ENCODE peak calls at places on chromosomes 3 and 15, in five cellular contexts. A is A673, T is fibroblast of lung, G is PC-3, H is mammary epithelial cell. E is an unnamed sample. For H3K4me1, the result is how much of the 10 kb centered on the place peaks cover.

GRCh38 chr3:123071581-123071980 is 4.8 kb downstream of the PDIA5 start:
- DNase-seq in T (no peak), H (no peak), A (no peak), G (no peak), E (no peak)

GRCh38 chr3:49484471-49484870 is 14.4 kb downstream of the DAG1 start:
- DNase-seq in A (no peak), H (no peak), G (no peak), T (peak), E (no peak)

GRCh38 chr3:149479621-149480325 is 5.3 kb downstream of the TM4SF4 start:
- DNase-seq in A (no peak), T (peak), G (no peak), H (no peak), E (no peak)

GRCh38 chr3:183481582-183481981 is 53.2 kb upstream of the MCF2L2 start:
- DNase-seq in T (peak), G (peak), A (no peak), H (peak), E (no peak)

GRCh38 chr3:189573004-189573403 is 58.2 kb upstream of the TP63 start:
- DNase-seq in H (no peak), G (no peak), A (no peak), T (peak), E (no peak)

GRCh38 chr3:21543380-21544075 is 207.5 kb downstream of the ZNF385D start:
- DNase-seq in H (no peak), G (no peak), T (no peak), A (no peak), E (no peak)

GRCh38 chr3:129502641-129503386 is 25.6 kb upstream of the RHO start:
- DNase-seq in A (no peak), H (no peak), T (no peak), G (no peak), E (no peak)

GRCh38 chr3:29494305-29495036 is 213.6 kb downstream of the RBMS3 start:
- DNase-seq in A (peak), H (no peak), G (no peak), T (no peak), E (no peak)

GRCh38 chr3:44342191-44342790 is 3.7 kb downstream of the TCAIM start:
- DNase-seq in G (no peak), T (peak), H (no peak), A (peak), E (no peak)

GRCh38 chr3:50256978-50257890 is 11.7 kb upstream of the SEMA3B start:
- DNase-seq in A (no peak), G (peak), H (no peak), T (peak), E (no peak)

GRCh38 chr3:158761350-158761749 is 29.1 kb upstream of the RARRES1 start:
- DNase-seq in T (no peak), G (no peak), H (no peak), A (no peak), E (no peak)

DNA sequence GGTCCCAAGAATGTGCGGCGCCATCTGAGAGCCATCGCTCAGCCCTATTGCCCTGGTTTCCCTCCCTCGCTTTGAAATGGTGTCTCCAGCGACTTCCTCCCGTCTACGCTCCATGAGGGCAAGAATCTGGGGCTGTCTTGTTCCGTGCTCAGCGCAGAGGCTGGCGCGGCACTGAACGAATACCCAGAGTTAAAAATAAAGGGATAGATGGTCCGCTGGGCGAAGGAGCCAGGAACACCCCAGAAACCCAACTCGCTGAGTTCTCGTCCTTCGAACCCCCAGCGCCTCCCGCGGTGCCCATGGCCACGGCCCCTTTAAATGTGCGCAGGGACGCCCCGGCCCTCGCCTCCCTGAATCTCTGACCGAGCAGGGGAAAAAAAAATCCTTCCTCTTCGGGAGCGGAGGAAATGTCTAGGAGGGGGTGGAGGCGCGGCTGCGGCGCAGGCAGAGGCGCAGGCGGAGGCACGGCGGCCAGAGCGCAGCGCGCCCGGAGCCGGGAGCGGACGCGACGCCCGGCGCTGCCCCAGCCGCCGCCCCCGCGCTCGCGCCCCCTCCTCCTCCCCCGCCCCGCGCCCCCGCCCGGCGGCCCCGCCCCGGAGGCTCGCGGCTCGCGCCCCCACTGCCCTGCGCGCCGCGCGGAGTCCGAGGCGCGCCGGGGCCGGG is 8.6 kb upstream of the FGD5 start:
- DNase-seq in A (no peak), T (peak), G (no peak), H (no peak), E (no peak)
- H3K4me1 ChIP-seq in A (under half), T (under half), G (under half), H (under half), E (under half)

GRCh38 chr3:62374375-62374876 is 1.1 kb upstream of the FEZF2 start:
- DNase-seq in T (peak), H (peak), A (no peak), G (no peak), E (no peak)

GRCh38 chr3:62378329-62378789 is 5.0 kb upstream of the FEZF2 start:
- DNase-seq in G (no peak), A (no peak), H (no peak), T (no peak), E (no peak)

GRCh38 chr3:62376906-62377865 is 3.8 kb upstream of the FEZF2 start:
- DNase-seq in T (no peak), G (no peak), H (no peak), A (no peak), E (no peak)

GRCh38 chr3:62375655-62376054 is 2.3 kb upstream of the FEZF2 start:
- DNase-seq in H (no peak), G (no peak), T (no peak), A (no peak), E (no peak)

DNA sequence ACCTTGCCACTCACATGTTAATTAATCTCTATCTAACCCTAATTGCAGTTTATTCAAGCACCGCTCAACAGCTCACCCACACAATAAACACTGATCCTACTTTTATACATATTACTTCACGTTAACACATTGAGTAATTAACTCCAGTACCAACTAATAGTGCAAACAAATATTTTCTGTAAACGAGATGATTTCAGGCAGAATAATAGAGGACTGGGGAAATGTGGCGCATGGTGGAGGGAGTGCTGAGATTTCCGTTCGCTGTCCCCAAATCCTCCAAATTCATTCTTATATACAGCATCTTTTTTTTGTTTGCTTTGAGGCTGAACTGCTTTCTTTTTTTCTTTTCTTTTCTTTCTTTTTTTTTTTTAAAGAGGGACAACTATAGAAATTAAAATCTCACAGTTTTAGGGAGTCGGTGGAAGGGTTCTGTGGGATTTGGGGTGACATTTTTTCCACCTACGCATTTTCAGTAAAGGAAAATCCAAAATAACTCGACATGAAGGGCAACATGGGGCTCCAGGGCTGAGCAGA is 2.9 kb upstream of the FEZF2 start:
- DNase-seq in G (no peak), H (no peak), T (no peak), A (no peak), E (no peak)
- TF ChIP-seq EZH2 in G (no peak), H (no peak), T (no peak), A (peak), E (no peak)

GRCh38 chr15:67138946-67139855 is 73.8 kb downstream of the SMAD3 start:
- DNase-seq in H (no peak), A (no peak), G (no peak), T (no peak), E (no peak)

GRCh38 chr15:67137319-67137718 is 71.9 kb downstream of the SMAD3 start:
- DNase-seq in A (no peak), H (no peak), G (no peak), T (no peak), E (no peak)

GRCh38 chr15:67142142-67143092 is 77.0 kb downstream of the SMAD3 start:
- DNase-seq in G (peak), A (no peak), H (no peak), T (peak), E (no peak)

GRCh38 chr15:67137951-67138935 is 72.8 kb downstream of the SMAD3 start:
- DNase-seq in G (no peak), A (no peak), T (no peak), H (no peak), E (no peak)

DNA sequence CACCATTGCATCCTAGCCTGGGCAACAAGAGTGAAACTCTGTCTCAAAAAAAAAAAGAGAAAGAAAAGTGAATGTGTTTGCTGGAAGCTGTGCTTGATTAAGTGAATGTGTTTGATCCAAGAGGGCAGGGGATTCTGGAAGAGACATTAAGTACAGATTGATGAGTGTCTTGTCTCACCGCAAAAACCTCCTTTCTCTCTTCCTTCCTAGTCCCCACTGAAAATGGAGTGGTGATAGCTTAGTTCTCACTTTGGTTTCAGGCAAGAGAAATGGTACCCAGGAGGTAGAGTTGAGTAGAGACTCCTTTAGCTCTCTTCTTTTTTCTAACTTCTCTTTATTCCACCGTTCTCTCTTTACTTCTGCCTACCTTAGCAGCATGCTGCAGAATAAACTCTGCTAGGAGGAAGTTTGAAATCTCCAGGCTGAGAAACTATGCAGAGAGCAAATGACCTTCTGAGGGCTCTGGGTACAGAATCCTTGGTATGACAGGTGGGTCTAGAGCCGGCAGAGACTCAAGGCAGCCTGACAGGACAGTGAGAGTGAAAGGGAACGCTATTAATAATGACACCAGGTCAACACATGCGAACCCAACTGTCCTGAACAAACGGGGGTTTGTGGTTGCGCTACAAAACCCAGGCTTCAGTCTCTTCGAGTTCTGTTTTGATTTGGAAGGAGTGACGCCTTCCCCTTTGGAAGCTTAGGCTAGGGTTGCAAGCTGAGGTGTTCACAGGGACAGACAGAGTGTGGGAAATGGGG is 74.9 kb downstream of the SMAD3 start:
- DNase-seq in T (no peak), G (no peak), H (no peak), A (no peak), E (no peak)
- H3K4me1 ChIP-seq in T (half or more), G (half or more), H (under half), A (under half), E (half or more)

DNA sequence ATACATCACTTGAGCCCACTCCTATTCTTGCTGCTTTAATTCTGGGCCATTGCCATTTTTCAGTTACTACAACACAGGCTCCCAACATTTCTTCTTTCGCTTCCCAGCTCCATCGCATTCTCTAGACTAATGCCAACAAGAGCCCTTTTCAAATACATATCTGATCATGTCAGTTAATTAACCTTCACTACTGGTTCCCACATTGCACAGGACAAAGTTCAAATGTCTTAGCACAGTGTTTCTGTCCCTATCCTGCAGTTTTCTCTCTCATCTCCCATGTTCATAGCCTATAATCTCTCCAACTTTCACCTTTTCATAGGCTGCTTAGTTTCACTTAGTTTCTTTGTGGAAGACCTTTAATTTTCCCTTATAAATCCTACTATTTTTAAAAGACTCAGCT is 22.5 kb upstream of the ANXA2 start:
- DNase-seq in G (no peak), T (no peak), A (no peak), H (no peak), E (no peak)
- TF ChIP-seq EZH2 in G (no peak), T (no peak), A (no peak), H (no peak), E (no peak)

DNA sequence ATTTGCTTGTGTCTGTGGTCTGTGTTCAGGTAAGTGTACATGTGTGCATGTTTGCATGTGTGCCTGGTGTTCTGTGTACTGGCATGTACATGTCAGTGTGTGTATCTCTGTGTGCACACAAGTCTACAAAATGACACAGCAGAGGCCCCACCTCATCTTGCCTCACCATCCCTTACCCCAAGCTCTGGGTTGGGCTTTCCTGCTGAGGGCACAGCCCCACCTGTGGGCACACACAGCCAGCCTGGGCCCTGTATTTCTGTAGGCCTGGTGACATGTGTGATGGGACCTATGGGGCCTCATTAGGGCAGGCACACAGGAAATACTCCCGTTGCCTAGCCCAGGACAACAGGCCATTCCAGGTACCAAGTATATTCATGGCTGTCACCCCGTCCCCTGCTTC is 13.5 kb downstream of the VIPR1 start:
- DNase-seq in A (no peak), T (no peak), H (no peak), G (no peak), E (peak)
- H3K4me1 ChIP-seq in A (under half), T (under half), H (under half), G (under half), E (under half)

GRCh38 chr3:115658337-115659181 is 35.2 kb downstream of the GAP43 start:
- DNase-seq in A (peak), H (peak), T (peak), G (peak), E (no peak)
- TF ChIP-seq EZH2 in A (no peak), H (no peak), T (no peak), G (no peak), E (no peak)

GRCh38 chr3:66425032-66425431 is 75.8 kb downstream of the LRIG1 start:
- DNase-seq in T (no peak), H (no peak), G (no peak), A (no peak), E (no peak)
- H3K4me1 ChIP-seq in T (under half), H (under half), G (under half), A (under half), E (under half)

E was measured in keratinocyte.